ENCODE peak calls at places on chromosomes 1 and 21, in nine cellular contexts. One of them, this sample, is unnamed.

GRCh38 chr21:45634511-45635183 is 8.9 kb upstream of the PCBP3 start:
- DNase-seq in fibroblast of pulmonary artery: peak
- DNase-seq in fibroblast of the conjunctiva: no peak
- DNase-seq in stimulated activated CD4-positive, alpha-beta T cell treated with anti-CD3 and anti-CD28 coated beads, Interleukin-2, amount 100 ng/mL, for 48 hours: no peak
- DNase-seq in H9: no peak
- DNase-seq in astrocyte of the spinal cord: peak
- DNase-seq in hepatic stellate cell: no peak
- DNase-seq in cerebellar cortex: no peak
- DNase-seq in OCI-LY7: peak
- DNase-seq in this sample: peak

GRCh38 chr1:3571263-3571662 is 40.0 kb downstream of the MEGF6 start:
- DNase-seq in fibroblast of pulmonary artery: no peak
- DNase-seq in fibroblast of the conjunctiva: no peak
- DNase-seq in stimulated activated CD4-positive, alpha-beta T cell treated with anti-CD3 and anti-CD28 coated beads, Interleukin-2, amount 100 ng/mL, for 48 hours: no peak
- DNase-seq in H9: no peak
- DNase-seq in astrocyte of the spinal cord: no peak
- DNase-seq in hepatic stellate cell: no peak
- DNase-seq in cerebellar cortex: no peak
- DNase-seq in OCI-LY7: no peak
- DNase-seq in this sample: no peak

GRCh38 chr1:68801440-68801839 is 304.6 kb upstream of the DEPDC1 start:
- DNase-seq in fibroblast of pulmonary artery: no peak
- DNase-seq in fibroblast of the conjunctiva: no peak
- DNase-seq in stimulated activated CD4-positive, alpha-beta T cell treated with anti-CD3 and anti-CD28 coated beads, Interleukin-2, amount 100 ng/mL, for 48 hours: no peak
- DNase-seq in H9: no peak
- DNase-seq in astrocyte of the spinal cord: no peak
- DNase-seq in hepatic stellate cell: no peak
- DNase-seq in cerebellar cortex: no peak
- DNase-seq in OCI-LY7: no peak
- DNase-seq in this sample: no peak

GRCh38 chr1:40862008-40862863 is at the start of gene CITED4:
- DNase-seq in fibroblast of pulmonary artery: peak
- DNase-seq in fibroblast of the conjunctiva: peak
- DNase-seq in stimulated activated CD4-positive, alpha-beta T cell treated with anti-CD3 and anti-CD28 coated beads, Interleukin-2, amount 100 ng/mL, for 48 hours: peak
- DNase-seq in H9: peak
- DNase-seq in astrocyte of the spinal cord: peak
- DNase-seq in hepatic stellate cell: peak
- DNase-seq in cerebellar cortex: peak
- DNase-seq in OCI-LY7: peak
- DNase-seq in this sample: peak

GRCh38 chr21:45283611-45284455 is 3.9 kb downstream of the POFUT2 start:
- DNase-seq in fibroblast of pulmonary artery: no peak
- DNase-seq in fibroblast of the conjunctiva: no peak
- DNase-seq in stimulated activated CD4-positive, alpha-beta T cell treated with anti-CD3 and anti-CD28 coated beads, Interleukin-2, amount 100 ng/mL, for 48 hours: no peak
- DNase-seq in H9: peak
- DNase-seq in astrocyte of the spinal cord: no peak
- DNase-seq in hepatic stellate cell: no peak
- DNase-seq in cerebellar cortex: no peak
- DNase-seq in OCI-LY7: no peak
- DNase-seq in this sample: no peak

GRCh38 chr1:23187637-23188036 is 19.0 kb upstream of the LUZP1 start:
- DNase-seq in fibroblast of pulmonary artery: no peak
- DNase-seq in fibroblast of the conjunctiva: no peak
- DNase-seq in stimulated activated CD4-positive, alpha-beta T cell treated with anti-CD3 and anti-CD28 coated beads, Interleukin-2, amount 100 ng/mL, for 48 hours: no peak
- DNase-seq in H9: no peak
- DNase-seq in astrocyte of the spinal cord: no peak
- DNase-seq in hepatic stellate cell: no peak
- DNase-seq in cerebellar cortex: no peak
- DNase-seq in OCI-LY7: no peak
- DNase-seq in this sample: no peak

GRCh38 chr1:170593173-170593572 is 61.2 kb downstream of the GORAB start:
- DNase-seq in fibroblast of pulmonary artery: no peak
- DNase-seq in fibroblast of the conjunctiva: no peak
- DNase-seq in stimulated activated CD4-positive, alpha-beta T cell treated with anti-CD3 and anti-CD28 coated beads, Interleukin-2, amount 100 ng/mL, for 48 hours: no peak
- DNase-seq in H9: no peak
- DNase-seq in astrocyte of the spinal cord: no peak
- DNase-seq in hepatic stellate cell: no peak
- DNase-seq in cerebellar cortex: peak
- DNase-seq in OCI-LY7: no peak
- DNase-seq in this sample: no peak

GRCh38 chr1:174134000-174134659 is 25.2 kb upstream of the RABGAP1L start:
- DNase-seq in fibroblast of pulmonary artery: no peak
- DNase-seq in fibroblast of the conjunctiva: no peak
- DNase-seq in stimulated activated CD4-positive, alpha-beta T cell treated with anti-CD3 and anti-CD28 coated beads, Interleukin-2, amount 100 ng/mL, for 48 hours: no peak
- DNase-seq in H9: no peak
- DNase-seq in astrocyte of the spinal cord: no peak
- DNase-seq in hepatic stellate cell: no peak
- DNase-seq in cerebellar cortex: no peak
- DNase-seq in OCI-LY7: peak
- DNase-seq in this sample: no peak

GRCh38 chr1:203771901-203772301 is 6.9 kb downstream of the LAX1 start:
- DNase-seq in fibroblast of pulmonary artery: peak
- DNase-seq in fibroblast of the conjunctiva: no peak
- DNase-seq in stimulated activated CD4-positive, alpha-beta T cell treated with anti-CD3 and anti-CD28 coated beads, Interleukin-2, amount 100 ng/mL, for 48 hours: no peak
- DNase-seq in H9: no peak
- DNase-seq in astrocyte of the spinal cord: no peak
- DNase-seq in hepatic stellate cell: no peak
- DNase-seq in cerebellar cortex: peak
- DNase-seq in OCI-LY7: no peak
- DNase-seq in this sample: no peak

GRCh38 chr1:78755986-78756385 is 106.4 kb downstream of the IFI44 start:
- DNase-seq in fibroblast of pulmonary artery: no peak
- DNase-seq in fibroblast of the conjunctiva: no peak
- DNase-seq in stimulated activated CD4-positive, alpha-beta T cell treated with anti-CD3 and anti-CD28 coated beads, Interleukin-2, amount 100 ng/mL, for 48 hours: no peak
- DNase-seq in H9: no peak
- DNase-seq in astrocyte of the spinal cord: peak
- DNase-seq in hepatic stellate cell: no peak
- DNase-seq in cerebellar cortex: no peak
- DNase-seq in OCI-LY7: no peak
- DNase-seq in this sample: no peak

GRCh38 chr1:151935154-151935553 is 25.8 kb upstream of the THEM4 start:
- DNase-seq in fibroblast of pulmonary artery: peak
- DNase-seq in fibroblast of the conjunctiva: no peak
- DNase-seq in stimulated activated CD4-positive, alpha-beta T cell treated with anti-CD3 and anti-CD28 coated beads, Interleukin-2, amount 100 ng/mL, for 48 hours: no peak
- DNase-seq in H9: no peak
- DNase-seq in astrocyte of the spinal cord: peak
- DNase-seq in hepatic stellate cell: no peak
- DNase-seq in cerebellar cortex: no peak
- DNase-seq in OCI-LY7: no peak
- DNase-seq in this sample: peak

GRCh38 chr1:94769551-94769950 is 50.6 kb upstream of the SLC44A3 start:
- DNase-seq in fibroblast of pulmonary artery: no peak
- DNase-seq in fibroblast of the conjunctiva: no peak
- DNase-seq in stimulated activated CD4-positive, alpha-beta T cell treated with anti-CD3 and anti-CD28 coated beads, Interleukin-2, amount 100 ng/mL, for 48 hours: no peak
- DNase-seq in H9: no peak
- DNase-seq in astrocyte of the spinal cord: no peak
- DNase-seq in hepatic stellate cell: no peak
- DNase-seq in cerebellar cortex: no peak
- DNase-seq in OCI-LY7: no peak
- DNase-seq in this sample: no peak

GRCh38 chr1:17304155-17304826 is 3.7 kb upstream of the PADI4 start:
- DNase-seq in fibroblast of pulmonary artery: no peak
- DNase-seq in fibroblast of the conjunctiva: no peak
- DNase-seq in stimulated activated CD4-positive, alpha-beta T cell treated with anti-CD3 and anti-CD28 coated beads, Interleukin-2, amount 100 ng/mL, for 48 hours: no peak
- DNase-seq in H9: no peak
- DNase-seq in astrocyte of the spinal cord: no peak
- DNase-seq in hepatic stellate cell: no peak
- DNase-seq in cerebellar cortex: no peak
- DNase-seq in OCI-LY7: no peak
- DNase-seq in this sample: no peak

GRCh38 chr1:105087496-105087895 is 1337.8 kb downstream of the AMY1C start:
- DNase-seq in fibroblast of pulmonary artery: no peak
- DNase-seq in fibroblast of the conjunctiva: no peak
- DNase-seq in stimulated activated CD4-positive, alpha-beta T cell treated with anti-CD3 and anti-CD28 coated beads, Interleukin-2, amount 100 ng/mL, for 48 hours: no peak
- DNase-seq in H9: no peak
- DNase-seq in astrocyte of the spinal cord: peak
- DNase-seq in hepatic stellate cell: no peak
- DNase-seq in cerebellar cortex: no peak
- DNase-seq in OCI-LY7: no peak
- DNase-seq in this sample: no peak

GRCh38 chr1:202023033-202023433 is 12.6 kb downstream of the ELF3 start:
- DNase-seq in fibroblast of pulmonary artery: no peak
- DNase-seq in fibroblast of the conjunctiva: no peak
- DNase-seq in stimulated activated CD4-positive, alpha-beta T cell treated with anti-CD3 and anti-CD28 coated beads, Interleukin-2, amount 100 ng/mL, for 48 hours: no peak
- DNase-seq in H9: no peak
- DNase-seq in astrocyte of the spinal cord: no peak
- DNase-seq in hepatic stellate cell: no peak
- DNase-seq in cerebellar cortex: peak
- DNase-seq in OCI-LY7: no peak
- DNase-seq in this sample: no peak

GRCh38 chr1:186102559-186103148 is 272.4 kb downstream of the TPR start:
- DNase-seq in fibroblast of pulmonary artery: peak
- DNase-seq in fibroblast of the conjunctiva: peak
- DNase-seq in stimulated activated CD4-positive, alpha-beta T cell treated with anti-CD3 and anti-CD28 coated beads, Interleukin-2, amount 100 ng/mL, for 48 hours: no peak
- DNase-seq in H9: no peak
- DNase-seq in astrocyte of the spinal cord: peak
- DNase-seq in hepatic stellate cell: peak
- DNase-seq in cerebellar cortex: no peak
- DNase-seq in OCI-LY7: no peak
- DNase-seq in this sample: peak

GRCh38 chr1:19122668-19123067 is 87.4 kb downstream of the UBR4 start:
- DNase-seq in fibroblast of pulmonary artery: peak
- DNase-seq in fibroblast of the conjunctiva: no peak
- DNase-seq in stimulated activated CD4-positive, alpha-beta T cell treated with anti-CD3 and anti-CD28 coated beads, Interleukin-2, amount 100 ng/mL, for 48 hours: no peak
- DNase-seq in H9: no peak
- DNase-seq in astrocyte of the spinal cord: no peak
- DNase-seq in hepatic stellate cell: no peak
- DNase-seq in cerebellar cortex: no peak
- DNase-seq in OCI-LY7: no peak
- DNase-seq in this sample: peak

GRCh38 chr21:45048968-45049367 is 25.4 kb upstream of the ADARB1 start:
- DNase-seq in fibroblast of pulmonary artery: no peak
- DNase-seq in fibroblast of the conjunctiva: no peak
- DNase-seq in stimulated activated CD4-positive, alpha-beta T cell treated with anti-CD3 and anti-CD28 coated beads, Interleukin-2, amount 100 ng/mL, for 48 hours: no peak
- DNase-seq in H9: no peak
- DNase-seq in astrocyte of the spinal cord: no peak
- DNase-seq in hepatic stellate cell: no peak
- DNase-seq in cerebellar cortex: no peak
- DNase-seq in OCI-LY7: no peak
- DNase-seq in this sample: peak

GRCh38 chr1:151837197-151837596 is 2.4 kb downstream of the C2CD4D start:
- DNase-seq in fibroblast of pulmonary artery: no peak
- DNase-seq in fibroblast of the conjunctiva: no peak
- DNase-seq in stimulated activated CD4-positive, alpha-beta T cell treated with anti-CD3 and anti-CD28 coated beads, Interleukin-2, amount 100 ng/mL, for 48 hours: no peak
- DNase-seq in H9: no peak
- DNase-seq in astrocyte of the spinal cord: no peak
- DNase-seq in hepatic stellate cell: no peak
- DNase-seq in cerebellar cortex: no peak
- DNase-seq in OCI-LY7: no peak
- DNase-seq in this sample: no peak

GRCh38 chr1:50419192-50419906 is 3.9 kb downstream of the DMRTA2 start:
- DNase-seq in fibroblast of pulmonary artery: no peak
- DNase-seq in fibroblast of the conjunctiva: no peak
- DNase-seq in stimulated activated CD4-positive, alpha-beta T cell treated with anti-CD3 and anti-CD28 coated beads, Interleukin-2, amount 100 ng/mL, for 48 hours: no peak
- DNase-seq in H9: peak
- DNase-seq in astrocyte of the spinal cord: no peak
- DNase-seq in hepatic stellate cell: peak
- DNase-seq in cerebellar cortex: no peak
- DNase-seq in OCI-LY7: no peak
- DNase-seq in this sample: no peak

GRCh38 chr1:178055093-178055492 is 38.8 kb upstream of the RASAL2 start:
- DNase-seq in fibroblast of pulmonary artery: no peak
- DNase-seq in fibroblast of the conjunctiva: no peak
- DNase-seq in stimulated activated CD4-positive, alpha-beta T cell treated with anti-CD3 and anti-CD28 coated beads, Interleukin-2, amount 100 ng/mL, for 48 hours: no peak
- DNase-seq in H9: peak
- DNase-seq in astrocyte of the spinal cord: no peak
- DNase-seq in hepatic stellate cell: no peak
- DNase-seq in cerebellar cortex: peak
- DNase-seq in OCI-LY7: peak
- DNase-seq in this sample: no peak

GRCh38 chr1:146046664-146047063 is 25.1 kb upstream of the HJV start:
- DNase-seq in fibroblast of pulmonary artery: no peak
- DNase-seq in fibroblast of the conjunctiva: no peak
- DNase-seq in stimulated activated CD4-positive, alpha-beta T cell treated with anti-CD3 and anti-CD28 coated beads, Interleukin-2, amount 100 ng/mL, for 48 hours: no peak
- DNase-seq in H9: no peak
- DNase-seq in astrocyte of the spinal cord: no peak
- DNase-seq in hepatic stellate cell: no peak
- DNase-seq in cerebellar cortex: no peak
- DNase-seq in OCI-LY7: no peak
- DNase-seq in this sample: no peak

GRCh38 chr1:172662464-172663109 is 3.7 kb downstream of the FASLG start:
- DNase-seq in fibroblast of pulmonary artery: peak
- DNase-seq in fibroblast of the conjunctiva: no peak
- DNase-seq in stimulated activated CD4-positive, alpha-beta T cell treated with anti-CD3 and anti-CD28 coated beads, Interleukin-2, amount 100 ng/mL, for 48 hours: peak
- DNase-seq in H9: no peak
- DNase-seq in astrocyte of the spinal cord: peak
- DNase-seq in hepatic stellate cell: peak
- DNase-seq in cerebellar cortex: no peak
- DNase-seq in OCI-LY7: peak
- DNase-seq in this sample: peak

GRCh38 chr1:223700942-223701637 is 11.2 kb upstream of the CAPN2 start:
- DNase-seq in fibroblast of pulmonary artery: peak
- DNase-seq in fibroblast of the conjunctiva: peak
- DNase-seq in stimulated activated CD4-positive, alpha-beta T cell treated with anti-CD3 and anti-CD28 coated beads, Interleukin-2, amount 100 ng/mL, for 48 hours: no peak
- DNase-seq in H9: peak
- DNase-seq in astrocyte of the spinal cord: peak
- DNase-seq in hepatic stellate cell: peak
- DNase-seq in cerebellar cortex: peak
- DNase-seq in OCI-LY7: no peak
- DNase-seq in this sample: peak

GRCh38 chr1:77475631-77476030 is 193.8 kb downstream of the AK5 start:
- DNase-seq in fibroblast of pulmonary artery: no peak
- DNase-seq in fibroblast of the conjunctiva: no peak
- DNase-seq in stimulated activated CD4-positive, alpha-beta T cell treated with anti-CD3 and anti-CD28 coated beads, Interleukin-2, amount 100 ng/mL, for 48 hours: no peak
- DNase-seq in H9: no peak
- DNase-seq in astrocyte of the spinal cord: no peak
- DNase-seq in hepatic stellate cell: no peak
- DNase-seq in cerebellar cortex: no peak
- DNase-seq in OCI-LY7: no peak
- DNase-seq in this sample: no peak

GRCh38 chr1:60960846-60961542 is 121.4 kb upstream of the NFIA start:
- DNase-seq in fibroblast of pulmonary artery: peak
- DNase-seq in fibroblast of the conjunctiva: no peak
- DNase-seq in stimulated activated CD4-positive, alpha-beta T cell treated with anti-CD3 and anti-CD28 coated beads, Interleukin-2, amount 100 ng/mL, for 48 hours: no peak
- DNase-seq in H9: no peak
- DNase-seq in astrocyte of the spinal cord: peak
- DNase-seq in hepatic stellate cell: no peak
- DNase-seq in cerebellar cortex: no peak
- DNase-seq in OCI-LY7: no peak
- DNase-seq in this sample: peak

GRCh38 chr21:17003221-17003620 is 509.6 kb upstream of the CXADR start:
- DNase-seq in fibroblast of pulmonary artery: peak
- DNase-seq in fibroblast of the conjunctiva: no peak
- DNase-seq in stimulated activated CD4-positive, alpha-beta T cell treated with anti-CD3 and anti-CD28 coated beads, Interleukin-2, amount 100 ng/mL, for 48 hours: no peak
- DNase-seq in H9: no peak
- DNase-seq in astrocyte of the spinal cord: peak
- DNase-seq in hepatic stellate cell: no peak
- DNase-seq in cerebellar cortex: no peak
- DNase-seq in OCI-LY7: no peak
- DNase-seq in this sample: peak

GRCh38 chr1:29504709-29505410 is 268.5 kb downstream of the PTPRU start:
- DNase-seq in fibroblast of pulmonary artery: no peak
- DNase-seq in fibroblast of the conjunctiva: no peak
- DNase-seq in stimulated activated CD4-positive, alpha-beta T cell treated with anti-CD3 and anti-CD28 coated beads, Interleukin-2, amount 100 ng/mL, for 48 hours: no peak
- DNase-seq in H9: peak
- DNase-seq in astrocyte of the spinal cord: no peak
- DNase-seq in hepatic stellate cell: no peak
- DNase-seq in cerebellar cortex: no peak
- DNase-seq in OCI-LY7: no peak
- DNase-seq in this sample: no peak

GRCh38 chr1:174949061-174949460 is 50.7 kb upstream of the CACYBP start:
- DNase-seq in fibroblast of pulmonary artery: no peak
- DNase-seq in fibroblast of the conjunctiva: no peak
- DNase-seq in stimulated activated CD4-positive, alpha-beta T cell treated with anti-CD3 and anti-CD28 coated beads, Interleukin-2, amount 100 ng/mL, for 48 hours: no peak
- DNase-seq in H9: no peak
- DNase-seq in astrocyte of the spinal cord: no peak
- DNase-seq in hepatic stellate cell: no peak
- DNase-seq in cerebellar cortex: no peak
- DNase-seq in OCI-LY7: no peak
- DNase-seq in this sample: no peak

GRCh38 chr1:109186704-109187071 is 27.0 kb upstream of the SARS1 start:
- DNase-seq in fibroblast of pulmonary artery: no peak
- DNase-seq in fibroblast of the conjunctiva: no peak
- DNase-seq in stimulated activated CD4-positive, alpha-beta T cell treated with anti-CD3 and anti-CD28 coated beads, Interleukin-2, amount 100 ng/mL, for 48 hours: no peak
- DNase-seq in H9: no peak
- DNase-seq in astrocyte of the spinal cord: no peak
- DNase-seq in hepatic stellate cell: no peak
- DNase-seq in cerebellar cortex: no peak
- DNase-seq in OCI-LY7: no peak
- DNase-seq in this sample: peak

GRCh38 chr1:110250018-110250417 is 39.9 kb downstream of the KCNC4 start:
- DNase-seq in fibroblast of pulmonary artery: no peak
- DNase-seq in fibroblast of the conjunctiva: no peak
- DNase-seq in stimulated activated CD4-positive, alpha-beta T cell treated with anti-CD3 and anti-CD28 coated beads, Interleukin-2, amount 100 ng/mL, for 48 hours: no peak
- DNase-seq in H9: no peak
- DNase-seq in astrocyte of the spinal cord: no peak
- DNase-seq in hepatic stellate cell: no peak
- DNase-seq in cerebellar cortex: no peak
- DNase-seq in OCI-LY7: no peak
- DNase-seq in this sample: no peak